ENCODE peak calls at places on chromosomes 7 and 10, in ten cellular contexts. One of them, this sample, is unnamed.

GRCh38 chr10:1499344-1499957 is 237.9 kb downstream of the ADARB2 start:
- DNase-seq in CD8-positive, alpha-beta T cell: no peak
- DNase-seq in HepG2: no peak
- DNase-seq in pancreas: no peak
- DNase-seq in tibial artery: no peak
- DNase-seq in Peyer's patch: no peak
- DNase-seq in kidney epithelial cell: no peak
- DNase-seq in fibroblast of pulmonary artery: no peak
- DNase-seq in PC-9: no peak
- DNase-seq in cardiac muscle cell: no peak
- DNase-seq in this sample: no peak

GRCh38 chr7:33764752-33765451 is 140.4 kb upstream of the BMPER start:
- DNase-seq in CD8-positive, alpha-beta T cell: no peak
- DNase-seq in kidney epithelial cell: no peak
- DNase-seq in Peyer's patch: no peak
- DNase-seq in tibial artery: no peak
- DNase-seq in PC-9: no peak
- DNase-seq in fibroblast of pulmonary artery: peak; percentile 97
- DNase-seq in cardiac muscle cell: peak; percentile 20
- DNase-seq in pancreas: no peak
- DNase-seq in HepG2: peak; percentile 46
- DNase-seq in this sample: no peak

GRCh38 chr7:138926241-138926612 is 55.0 kb downstream of the KIAA1549 start:
- DNase-seq in CD8-positive, alpha-beta T cell: no peak
- DNase-seq in HepG2: no peak
- DNase-seq in kidney epithelial cell: no peak
- DNase-seq in pancreas: no peak
- DNase-seq in tibial artery: no peak
- DNase-seq in PC-9: no peak
- DNase-seq in cardiac muscle cell: no peak
- DNase-seq in fibroblast of pulmonary artery: no peak
- DNase-seq in Peyer's patch: no peak
- DNase-seq in this sample: no peak

GRCh38 chr10:31822616-31823318 is 105.9 kb downstream of the ARHGAP12 start:
- DNase-seq in kidney epithelial cell: no peak
- DNase-seq in cardiac muscle cell: no peak
- DNase-seq in CD8-positive, alpha-beta T cell: no peak
- DNase-seq in tibial artery: no peak
- DNase-seq in PC-9: no peak
- DNase-seq in fibroblast of pulmonary artery: no peak
- DNase-seq in pancreas: no peak
- DNase-seq in HepG2: no peak
- DNase-seq in Peyer's patch: no peak
- DNase-seq in this sample: no peak

GRCh38 chr10:127889605-127890195 is 3.0 kb downstream of the CLRN3 start:
- DNase-seq in pancreas: no peak
- DNase-seq in tibial artery: no peak
- DNase-seq in kidney epithelial cell: peak; percentile 34
- DNase-seq in Peyer's patch: no peak
- DNase-seq in CD8-positive, alpha-beta T cell: no peak
- DNase-seq in fibroblast of pulmonary artery: peak; percentile 72
- DNase-seq in PC-9: no peak
- DNase-seq in cardiac muscle cell: no peak
- DNase-seq in HepG2: no peak
- DNase-seq in this sample: no peak

GRCh38 chr7:28219793-28220192 is 39.2 kb upstream of the JAZF1 start:
- DNase-seq in Peyer's patch: no peak
- DNase-seq in HepG2: no peak
- DNase-seq in CD8-positive, alpha-beta T cell: no peak
- DNase-seq in PC-9: no peak
- DNase-seq in cardiac muscle cell: no peak
- DNase-seq in tibial artery: no peak
- DNase-seq in fibroblast of pulmonary artery: no peak
- DNase-seq in pancreas: no peak
- DNase-seq in kidney epithelial cell: no peak
- DNase-seq in this sample: no peak

GRCh38 chr10:70692043-70692603 is 19.8 kb downstream of the ADAMTS14 start:
- DNase-seq in Peyer's patch: no peak
- DNase-seq in kidney epithelial cell: no peak
- DNase-seq in CD8-positive, alpha-beta T cell: no peak
- DNase-seq in pancreas: no peak
- DNase-seq in cardiac muscle cell: no peak
- DNase-seq in tibial artery: no peak
- DNase-seq in PC-9: no peak
- DNase-seq in HepG2: no peak
- DNase-seq in fibroblast of pulmonary artery: no peak
- DNase-seq in this sample: no peak

GRCh38 chr10:22158426-22158825 is 59.4 kb downstream of the EBLN1 start:
- DNase-seq in Peyer's patch: no peak
- DNase-seq in HepG2: no peak
- DNase-seq in tibial artery: no peak
- DNase-seq in cardiac muscle cell: no peak
- DNase-seq in CD8-positive, alpha-beta T cell: no peak
- DNase-seq in fibroblast of pulmonary artery: peak; percentile 21
- DNase-seq in kidney epithelial cell: no peak
- DNase-seq in PC-9: no peak
- DNase-seq in pancreas: no peak
- DNase-seq in this sample: no peak

GRCh38 chr10:3095373-3096139 is 28.2 kb downstream of the PFKP start:
- DNase-seq in Peyer's patch: no peak
- DNase-seq in HepG2: peak; percentile 89
- DNase-seq in kidney epithelial cell: peak; percentile 99
- DNase-seq in pancreas: no peak
- DNase-seq in fibroblast of pulmonary artery: peak; percentile 99
- DNase-seq in PC-9: peak; percentile 68
- DNase-seq in cardiac muscle cell: no peak
- DNase-seq in CD8-positive, alpha-beta T cell: no peak
- DNase-seq in tibial artery: peak; percentile 63
- DNase-seq in this sample: no peak

DNA sequence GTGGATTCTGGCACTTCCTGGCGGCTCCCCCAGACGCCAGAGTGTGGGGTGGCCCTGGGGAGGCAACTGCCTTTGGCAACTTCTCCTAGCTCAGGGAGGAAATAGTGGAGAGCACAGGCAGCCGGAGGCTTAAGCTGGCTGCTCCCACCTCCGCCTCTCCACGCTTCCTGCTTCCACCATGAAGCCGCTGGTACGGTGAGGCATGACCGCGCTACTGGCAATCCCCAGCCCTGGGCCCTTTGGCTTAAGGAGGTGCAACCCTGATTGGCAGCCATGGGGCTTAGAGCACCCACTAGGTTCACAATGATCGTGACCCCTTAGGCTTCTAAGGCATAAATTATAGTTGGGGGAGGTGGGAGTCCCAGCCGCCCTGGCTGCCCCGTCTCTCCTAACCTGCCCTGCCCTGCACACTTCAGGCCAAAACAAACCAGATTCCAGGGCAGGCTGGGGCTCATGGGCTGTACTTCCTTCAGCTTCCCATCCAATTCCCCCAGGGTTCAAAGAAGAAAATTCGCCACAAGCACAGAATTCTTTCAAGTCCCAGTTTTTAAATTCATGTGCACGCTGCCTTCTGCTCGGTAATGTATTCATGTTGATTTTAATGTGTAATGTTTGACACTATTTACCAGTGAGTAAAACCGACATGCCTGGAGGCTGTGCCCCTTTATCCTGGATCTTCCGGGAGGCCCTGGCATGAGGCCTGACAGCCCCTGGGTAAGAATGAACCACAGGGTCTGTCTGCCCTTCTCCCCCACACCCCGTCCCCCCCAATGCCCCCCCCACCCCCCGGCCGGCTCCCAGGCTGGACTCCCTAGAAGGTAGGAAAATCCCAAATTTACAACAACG is 90.7 kb upstream of the LRRC4 start:
- DNase-seq in pancreas: no peak
- DNase-seq in kidney epithelial cell: peak; percentile 12
- DNase-seq in Peyer's patch: no peak
- DNase-seq in CD8-positive, alpha-beta T cell: no peak
- DNase-seq in fibroblast of pulmonary artery: peak; percentile 43
- DNase-seq in PC-9: no peak
- DNase-seq in HepG2: no peak
- DNase-seq in tibial artery: no peak
- DNase-seq in cardiac muscle cell: no peak
- DNase-seq in this sample: no peak
- H3K4me3 ChIP-seq in pancreas: no peak overlapping the region
- H3K4me3 ChIP-seq in kidney epithelial cell: peak overlapping the region; percentile 28
- H3K4me3 ChIP-seq in Peyer's patch: no peak overlapping the region
- H3K4me3 ChIP-seq in CD8-positive, alpha-beta T cell: no peak overlapping the region
- H3K4me3 ChIP-seq in fibroblast of pulmonary artery: no peak overlapping the region
- H3K4me3 ChIP-seq in PC-9: no peak overlapping the region
- H3K4me3 ChIP-seq in HepG2: no peak overlapping the region
- H3K4me3 ChIP-seq in tibial artery: peak overlapping the region; percentile 13
- H3K4me3 ChIP-seq in cardiac muscle cell: no peak overlapping the region
- H3K4me3 ChIP-seq in this sample: no peak overlapping the region

GRCh38 chr10:75904499-75905283 is 473.3 kb downstream of the LRMDA start:
- DNase-seq in CD8-positive, alpha-beta T cell: no peak
- DNase-seq in PC-9: no peak
- DNase-seq in HepG2: no peak
- DNase-seq in kidney epithelial cell: no peak
- DNase-seq in Peyer's patch: no peak
- DNase-seq in pancreas: no peak
- DNase-seq in tibial artery: no peak
- DNase-seq in fibroblast of pulmonary artery: no peak
- DNase-seq in cardiac muscle cell: peak; percentile 54
- DNase-seq in this sample: no peak

GRCh38 chr10:75911426-75911825 is 480.0 kb downstream of the LRMDA start:
- DNase-seq in cardiac muscle cell: no peak
- DNase-seq in fibroblast of pulmonary artery: no peak
- DNase-seq in pancreas: no peak
- DNase-seq in tibial artery: no peak
- DNase-seq in Peyer's patch: no peak
- DNase-seq in PC-9: no peak
- DNase-seq in kidney epithelial cell: peak; percentile 19
- DNase-seq in HepG2: no peak
- DNase-seq in CD8-positive, alpha-beta T cell: no peak
- DNase-seq in this sample: no peak

GRCh38 chr10:75910032-75910431 is 478.6 kb downstream of the LRMDA start:
- DNase-seq in fibroblast of pulmonary artery: peak; percentile 71
- DNase-seq in tibial artery: no peak
- DNase-seq in PC-9: no peak
- DNase-seq in Peyer's patch: no peak
- DNase-seq in cardiac muscle cell: no peak
- DNase-seq in kidney epithelial cell: no peak
- DNase-seq in HepG2: peak; percentile 26
- DNase-seq in pancreas: no peak
- DNase-seq in CD8-positive, alpha-beta T cell: no peak
- DNase-seq in this sample: no peak
- TF ChIP-seq CTCF in fibroblast of pulmonary artery: peak; percentile 60
- TF ChIP-seq CTCF in tibial artery: peak; percentile 72
- TF ChIP-seq CTCF in PC-9: peak; percentile 73
- TF ChIP-seq CTCF in Peyer's patch: peak; percentile 53
- TF ChIP-seq CTCF in cardiac muscle cell: peak; percentile 60
- TF ChIP-seq CTCF in kidney epithelial cell: peak; percentile 47
- TF ChIP-seq CTCF in HepG2: peak; percentile 28
- TF ChIP-seq CTCF in pancreas: peak; percentile 54
- TF ChIP-seq CTCF in CD8-positive, alpha-beta T cell: no peak
- TF ChIP-seq CTCF in this sample: peak; percentile 21

GRCh38 chr10:35132727-35133126 is 6.1 kb downstream of the CREM start:
- DNase-seq in kidney epithelial cell: no peak
- DNase-seq in HepG2: no peak
- DNase-seq in tibial artery: no peak
- DNase-seq in pancreas: no peak
- DNase-seq in cardiac muscle cell: no peak
- DNase-seq in Peyer's patch: no peak
- DNase-seq in CD8-positive, alpha-beta T cell: no peak
- DNase-seq in fibroblast of pulmonary artery: no peak
- DNase-seq in PC-9: no peak
- DNase-seq in this sample: no peak
- H3K4me3 ChIP-seq in kidney epithelial cell: no peak overlapping the region
- H3K4me3 ChIP-seq in HepG2: no peak overlapping the region
- H3K4me3 ChIP-seq in tibial artery: no peak overlapping the region
- H3K4me3 ChIP-seq in pancreas: no peak overlapping the region
- H3K4me3 ChIP-seq in cardiac muscle cell: peak overlapping the region; percentile 11
- H3K4me3 ChIP-seq in Peyer's patch: no peak overlapping the region
- H3K4me3 ChIP-seq in CD8-positive, alpha-beta T cell: no peak overlapping the region
- H3K4me3 ChIP-seq in fibroblast of pulmonary artery: no peak overlapping the region
- H3K4me3 ChIP-seq in PC-9: no peak overlapping the region
- H3K4me3 ChIP-seq in this sample: peak overlapping the region; percentile 46

GRCh38 chr10:102712843-102713242 is 1.4 kb downstream of the ARL3 start:
- DNase-seq in tibial artery: no peak
- DNase-seq in fibroblast of pulmonary artery: no peak
- DNase-seq in kidney epithelial cell: no peak
- DNase-seq in HepG2: no peak
- DNase-seq in Peyer's patch: no peak
- DNase-seq in cardiac muscle cell: no peak
- DNase-seq in pancreas: no peak
- DNase-seq in PC-9: no peak
- DNase-seq in CD8-positive, alpha-beta T cell: no peak
- DNase-seq in this sample: no peak

GRCh38 chr10:102714621-102715455 is at the start of gene SFXN2:
- DNase-seq in kidney epithelial cell: no peak
- DNase-seq in HepG2: no peak
- DNase-seq in cardiac muscle cell: no peak
- DNase-seq in CD8-positive, alpha-beta T cell: peak; percentile 2
- DNase-seq in pancreas: peak; percentile 29
- DNase-seq in tibial artery: peak; percentile 41
- DNase-seq in Peyer's patch: no peak
- DNase-seq in PC-9: no peak
- DNase-seq in fibroblast of pulmonary artery: no peak
- DNase-seq in this sample: no peak

GRCh38 chr10:102713483-102713813 is 749 bp downstream of the ARL3 start:
- DNase-seq in cardiac muscle cell: no peak
- DNase-seq in CD8-positive, alpha-beta T cell: no peak
- DNase-seq in tibial artery: no peak
- DNase-seq in pancreas: no peak
- DNase-seq in fibroblast of pulmonary artery: no peak
- DNase-seq in HepG2: no peak
- DNase-seq in kidney epithelial cell: no peak
- DNase-seq in Peyer's patch: no peak
- DNase-seq in PC-9: no peak
- DNase-seq in this sample: no peak

GRCh38 chr10:102715880-102716279 is 1.4 kb downstream of the SFXN2 start:
- DNase-seq in PC-9: no peak
- DNase-seq in cardiac muscle cell: no peak
- DNase-seq in HepG2: no peak
- DNase-seq in fibroblast of pulmonary artery: no peak
- DNase-seq in kidney epithelial cell: no peak
- DNase-seq in CD8-positive, alpha-beta T cell: no peak
- DNase-seq in pancreas: no peak
- DNase-seq in Peyer's patch: no peak
- DNase-seq in tibial artery: no peak
- DNase-seq in this sample: no peak

DNA sequence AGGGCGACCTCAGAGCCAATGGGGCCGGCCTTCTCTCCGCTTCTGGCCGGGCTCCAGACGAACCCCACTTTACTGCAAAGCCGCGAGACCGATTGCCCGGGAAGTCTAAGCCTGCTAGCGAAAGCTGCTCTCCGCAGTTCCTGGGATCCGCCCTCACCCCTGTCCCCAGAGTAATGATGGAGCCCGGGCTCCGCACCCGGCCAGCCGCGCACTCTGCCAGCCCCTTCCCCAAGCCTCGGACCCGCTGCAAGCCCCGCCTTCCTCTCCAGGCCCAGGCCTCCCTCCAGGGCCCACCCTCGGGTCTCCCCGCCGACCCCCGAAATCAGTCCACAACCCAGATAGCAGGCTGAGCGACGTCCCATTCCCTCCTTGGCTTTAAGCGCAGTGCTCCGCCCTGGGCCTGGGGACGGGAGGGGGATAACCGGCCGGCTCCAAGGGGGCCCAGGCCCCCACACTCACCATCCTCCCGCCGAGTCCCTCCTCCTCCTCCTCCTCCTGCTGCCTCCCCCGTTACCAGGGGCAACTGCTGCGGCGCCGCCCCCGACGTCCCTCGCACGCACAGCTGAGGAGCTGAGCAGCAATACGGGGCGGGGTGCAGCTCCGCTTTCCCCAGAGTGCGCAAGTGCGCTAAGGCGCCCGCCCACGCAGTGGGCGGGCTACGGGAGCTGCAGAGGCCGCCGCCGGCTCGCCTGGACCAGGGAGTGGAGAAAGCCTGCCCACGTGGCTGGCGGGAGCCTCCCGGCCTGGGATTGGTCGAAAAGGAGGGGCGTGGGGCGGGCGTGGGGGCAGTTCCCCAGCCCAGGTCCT is at the start of gene ARL3:
- DNase-seq in cardiac muscle cell: peak; percentile 98
- DNase-seq in HepG2: peak; percentile 95
- DNase-seq in fibroblast of pulmonary artery: peak; percentile 98
- DNase-seq in PC-9: peak; percentile 93
- DNase-seq in pancreas: peak; percentile 98
- DNase-seq in Peyer's patch: peak; percentile 98
- DNase-seq in CD8-positive, alpha-beta T cell: peak; percentile 79
- DNase-seq in kidney epithelial cell: peak; percentile 94
- DNase-seq in tibial artery: peak; percentile 98
- DNase-seq in this sample: peak; percentile 98
- TF ChIP-seq CTCF in cardiac muscle cell: peak; percentile 40
- TF ChIP-seq CTCF in HepG2: peak; percentile 38
- TF ChIP-seq CTCF in fibroblast of pulmonary artery: no peak
- TF ChIP-seq CTCF in PC-9: peak; percentile 41
- TF ChIP-seq CTCF in pancreas: peak; percentile 34
- TF ChIP-seq CTCF in Peyer's patch: peak; percentile 1
- TF ChIP-seq CTCF in CD8-positive, alpha-beta T cell: peak; percentile 65
- TF ChIP-seq CTCF in kidney epithelial cell: peak; percentile 39
- TF ChIP-seq CTCF in tibial artery: peak; percentile 54
- TF ChIP-seq CTCF in this sample: peak; percentile 50

This sample was measured in GM06990.